ENCODE peak calls at places on chromosomes 13 and 19, in seven cellular contexts. One of them, this sample, is unnamed.

GRCh38 chr19:17394891-17395415 is 957 bp upstream of the CCDC194 start:
- DNase-seq in K562: peak
- DNase-seq in H1: peak
- DNase-seq in GM12892: no peak
- DNase-seq in HepG2: no peak
- DNase-seq in GM12878: no peak
- DNase-seq in SK-N-SH: peak
- DNase-seq in this sample: no peak

GRCh38 chr19:571127-571974 is 1.0 kb upstream of the BSG start:
- DNase-seq in GM12878: peak
- DNase-seq in GM12892: no peak
- DNase-seq in H1: no peak
- DNase-seq in HepG2: peak
- DNase-seq in SK-N-SH: no peak
- DNase-seq in K562: peak
- DNase-seq in this sample: no peak

GRCh38 chr19:55305491-55305890 is 19.6 kb downstream of the TMEM150B start:
- DNase-seq in K562: peak
- DNase-seq in GM12892: peak
- DNase-seq in H1: no peak
- DNase-seq in HepG2: no peak
- DNase-seq in GM12878: no peak
- DNase-seq in SK-N-SH: peak
- DNase-seq in this sample: peak

GRCh38 chr19:41447732-41448332 is 4.9 kb downstream of the ERICH4 start:
- DNase-seq in HepG2: no peak
- DNase-seq in GM12878: no peak
- DNase-seq in SK-N-SH: no peak
- DNase-seq in H1: no peak
- DNase-seq in K562: no peak
- DNase-seq in GM12892: no peak
- DNase-seq in this sample: no peak

GRCh38 chr13:100644328-100644727 is 30.3 kb downstream of the TMTC4 start:
- DNase-seq in GM12892: no peak
- DNase-seq in SK-N-SH: no peak
- DNase-seq in K562: no peak
- DNase-seq in HepG2: no peak
- DNase-seq in GM12878: no peak
- DNase-seq in H1: no peak
- DNase-seq in this sample: no peak

GRCh38 chr19:7857727-7858701 is 16.2 kb downstream of the PRR36 start:
- DNase-seq in GM12878: no peak
- DNase-seq in K562: peak
- DNase-seq in H1: no peak
- DNase-seq in SK-N-SH: no peak
- DNase-seq in GM12892: no peak
- DNase-seq in HepG2: no peak
- DNase-seq in this sample: no peak

GRCh38 chr19:35928507-35928906 is 7.7 kb upstream of the LRFN3 start:
- DNase-seq in K562: no peak
- DNase-seq in H1: no peak
- DNase-seq in GM12892: no peak
- DNase-seq in HepG2: no peak
- DNase-seq in SK-N-SH: no peak
- DNase-seq in GM12878: no peak
- DNase-seq in this sample: no peak

GRCh38 chr19:31546561-31546960 is 197.3 kb upstream of the TSHZ3 start:
- DNase-seq in GM12892: no peak
- DNase-seq in SK-N-SH: no peak
- DNase-seq in K562: no peak
- DNase-seq in HepG2: no peak
- DNase-seq in GM12878: no peak
- DNase-seq in H1: no peak
- DNase-seq in this sample: no peak

GRCh38 chr19:48878219-48879024 is 6.2 kb downstream of the PPP1R15A start:
- DNase-seq in K562: peak
- DNase-seq in GM12878: no peak
- DNase-seq in SK-N-SH: no peak
- DNase-seq in GM12892: no peak
- DNase-seq in H1: no peak
- DNase-seq in HepG2: no peak
- DNase-seq in this sample: no peak

GRCh38 chr19:30719991-30720329 is 347.8 kb downstream of the ZNF536 start:
- DNase-seq in GM12892: no peak
- DNase-seq in HepG2: no peak
- DNase-seq in K562: no peak
- DNase-seq in SK-N-SH: peak
- DNase-seq in H1: no peak
- DNase-seq in GM12878: no peak
- DNase-seq in this sample: no peak

GRCh38 chr19:12774588-12775555 is at the start of gene HOOK2:
- DNase-seq in K562: peak
- DNase-seq in GM12892: no peak
- DNase-seq in SK-N-SH: no peak
- DNase-seq in GM12878: no peak
- DNase-seq in HepG2: no peak
- DNase-seq in H1: no peak
- DNase-seq in this sample: no peak

GRCh38 chr19:35037716-35038622 is 3.6 kb upstream of the HPN start:
- DNase-seq in GM12878: peak
- DNase-seq in K562: no peak
- DNase-seq in H1: no peak
- DNase-seq in SK-N-SH: peak
- DNase-seq in GM12892: peak
- DNase-seq in HepG2: no peak
- DNase-seq in this sample: peak

GRCh38 chr13:31781064-31781463 is 41.7 kb downstream of the RXFP2 start:
- DNase-seq in HepG2: no peak
- DNase-seq in SK-N-SH: no peak
- DNase-seq in K562: no peak
- DNase-seq in H1: no peak
- DNase-seq in GM12892: no peak
- DNase-seq in GM12878: no peak
- DNase-seq in this sample: no peak

GRCh38 chr19:18274303-18274775 is at the start of gene IQCN:
- DNase-seq in K562: no peak
- DNase-seq in HepG2: peak
- DNase-seq in H1: no peak
- DNase-seq in GM12892: no peak
- DNase-seq in SK-N-SH: no peak
- DNase-seq in GM12878: no peak
- DNase-seq in this sample: no peak

GRCh38 chr13:48511621-48512232 is 21.2 kb downstream of the RCBTB2 start:
- DNase-seq in GM12892: no peak
- DNase-seq in K562: no peak
- DNase-seq in H1: no peak
- DNase-seq in GM12878: no peak
- DNase-seq in SK-N-SH: no peak
- DNase-seq in HepG2: no peak
- DNase-seq in this sample: no peak

GRCh38 chr13:85700909-85701308 is 98.3 kb downstream of the SLITRK6 start:
- DNase-seq in GM12878: no peak
- DNase-seq in SK-N-SH: no peak
- DNase-seq in K562: no peak
- DNase-seq in H1: no peak
- DNase-seq in HepG2: no peak
- DNase-seq in GM12892: no peak
- DNase-seq in this sample: no peak

GRCh38 chr19:31107096-31107495 is 242.1 kb downstream of the TSHZ3 start:
- DNase-seq in SK-N-SH: no peak
- DNase-seq in H1: no peak
- DNase-seq in GM12892: no peak
- DNase-seq in K562: no peak
- DNase-seq in HepG2: no peak
- DNase-seq in GM12878: no peak
- DNase-seq in this sample: no peak

GRCh38 chr19:55382522-55383054 is 1.5 kb downstream of the TMEM238 start:
- DNase-seq in GM12878: no peak
- DNase-seq in SK-N-SH: no peak
- DNase-seq in HepG2: no peak
- DNase-seq in K562: no peak
- DNase-seq in GM12892: no peak
- DNase-seq in H1: no peak
- DNase-seq in this sample: no peak

GRCh38 chr19:29086182-29086581 is 126.8 kb downstream of the UQCRFS1 start:
- DNase-seq in K562: no peak
- DNase-seq in SK-N-SH: no peak
- DNase-seq in GM12878: no peak
- DNase-seq in H1: no peak
- DNase-seq in GM12892: no peak
- DNase-seq in HepG2: peak
- DNase-seq in this sample: no peak

GRCh38 chr19:11148001-11148400 is 7.6 kb downstream of the SPC24 start:
- DNase-seq in GM12878: no peak
- DNase-seq in HepG2: no peak
- DNase-seq in GM12892: no peak
- DNase-seq in H1: no peak
- DNase-seq in K562: no peak
- DNase-seq in SK-N-SH: no peak
- DNase-seq in this sample: no peak

GRCh38 chr13:48320396-48320790 is 16.8 kb downstream of the RB1 start:
- DNase-seq in H1: no peak
- DNase-seq in HepG2: no peak
- DNase-seq in GM12878: no peak
- DNase-seq in GM12892: no peak
- DNase-seq in K562: no peak
- DNase-seq in SK-N-SH: no peak
- DNase-seq in this sample: no peak

GRCh38 chr13:102597029-102598015 is 536 bp downstream of the TPP2 start:
- DNase-seq in H1: no peak
- DNase-seq in HepG2: no peak
- DNase-seq in GM12878: no peak
- DNase-seq in GM12892: peak
- DNase-seq in K562: peak
- DNase-seq in SK-N-SH: peak
- DNase-seq in this sample: no peak

DNA sequence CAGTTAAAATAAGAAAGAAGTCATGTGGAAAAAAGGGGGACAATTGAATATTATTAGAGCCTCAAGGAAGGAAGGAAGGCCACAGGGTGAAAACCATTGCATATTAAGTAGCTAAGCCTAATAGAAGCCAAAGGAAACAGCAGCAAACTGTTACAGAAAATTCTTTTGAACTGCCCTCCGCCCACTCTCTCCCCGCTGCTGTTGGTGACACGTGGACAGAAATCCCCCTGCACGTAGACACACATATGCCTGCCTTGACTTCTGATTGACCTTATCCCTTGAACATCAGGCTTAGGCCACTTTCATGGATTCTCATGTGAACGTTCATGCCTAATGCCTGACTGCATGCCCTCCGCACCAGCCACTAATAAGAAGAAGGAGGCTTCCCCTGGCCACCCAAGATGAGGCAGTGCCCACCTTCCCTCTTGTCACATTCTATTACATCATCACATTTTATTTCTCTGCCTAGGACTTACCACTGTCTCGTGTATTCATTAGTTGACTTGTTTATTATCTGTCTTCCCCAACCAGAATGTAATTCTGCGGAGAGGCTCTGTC is 229.2 kb downstream of the KCNRG start:
- DNase-seq in HepG2: peak
- DNase-seq in SK-N-SH: no peak
- DNase-seq in H1: no peak
- DNase-seq in GM12892: no peak
- DNase-seq in K562: no peak
- DNase-seq in GM12878: no peak
- DNase-seq in this sample: no peak
- TF ChIP-seq TAF1 in HepG2: no peak
- TF ChIP-seq TAF1 in SK-N-SH: no peak
- TF ChIP-seq TAF1 in H1: no peak
- TF ChIP-seq TAF1 in GM12892: no peak
- TF ChIP-seq TAF1 in K562: no peak
- TF ChIP-seq TAF1 in GM12878: no peak
- TF ChIP-seq TAF1 in this sample: no peak

GRCh38 chr13:107376393-107377085 is 808.6 kb upstream of the ARGLU1 start:
- DNase-seq in K562: no peak
- DNase-seq in SK-N-SH: peak
- DNase-seq in GM12878: no peak
- DNase-seq in HepG2: no peak
- DNase-seq in H1: no peak
- DNase-seq in GM12892: no peak
- DNase-seq in this sample: no peak

GRCh38 chr13:107375701-107376350 is 807.9 kb upstream of the ARGLU1 start:
- DNase-seq in H1: no peak
- DNase-seq in SK-N-SH: no peak
- DNase-seq in HepG2: no peak
- DNase-seq in GM12878: no peak
- DNase-seq in GM12892: no peak
- DNase-seq in K562: no peak
- DNase-seq in this sample: no peak

GRCh38 chr13:107370036-107370785 is 802.3 kb upstream of the ARGLU1 start:
- DNase-seq in GM12892: no peak
- DNase-seq in HepG2: no peak
- DNase-seq in GM12878: no peak
- DNase-seq in SK-N-SH: no peak
- DNase-seq in K562: no peak
- DNase-seq in H1: no peak
- DNase-seq in this sample: no peak

GRCh38 chr13:107374038-107374437 is 806.1 kb upstream of the ARGLU1 start:
- DNase-seq in K562: no peak
- DNase-seq in GM12878: no peak
- DNase-seq in SK-N-SH: no peak
- DNase-seq in H1: no peak
- DNase-seq in GM12892: no peak
- DNase-seq in HepG2: no peak
- DNase-seq in this sample: no peak

GRCh38 chr13:107373551-107373950 is 805.6 kb upstream of the ARGLU1 start:
- DNase-seq in HepG2: no peak
- DNase-seq in GM12892: no peak
- DNase-seq in SK-N-SH: no peak
- DNase-seq in K562: no peak
- DNase-seq in H1: no peak
- DNase-seq in GM12878: no peak
- DNase-seq in this sample: no peak
- TF ChIP-seq TAF1 in HepG2: no peak
- TF ChIP-seq TAF1 in GM12892: no peak
- TF ChIP-seq TAF1 in SK-N-SH: no peak
- TF ChIP-seq TAF1 in K562: no peak
- TF ChIP-seq TAF1 in H1: no peak
- TF ChIP-seq TAF1 in GM12878: no peak
- TF ChIP-seq TAF1 in this sample: no peak

DNA sequence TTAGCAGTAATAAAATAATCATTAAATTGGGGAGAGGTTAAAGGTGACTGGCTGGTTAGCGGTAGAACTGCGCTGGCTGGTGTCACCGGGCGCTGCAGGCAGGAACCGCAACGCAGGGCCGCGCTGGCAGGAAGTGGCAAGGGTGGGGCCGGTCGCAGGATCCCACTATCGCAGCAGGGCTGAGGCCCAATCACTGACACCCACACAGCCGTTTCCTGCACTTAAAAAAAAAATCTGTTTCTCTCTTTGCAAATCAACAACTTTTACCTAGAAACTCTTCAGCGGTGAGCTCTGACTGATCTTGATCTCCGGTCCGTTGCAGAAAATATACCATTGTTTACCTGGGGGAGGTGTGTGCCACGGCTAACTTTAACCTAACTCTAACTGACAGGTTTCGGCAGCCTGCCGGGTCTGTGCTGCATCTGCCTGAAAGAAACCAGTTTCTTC is 46.9 kb downstream of the KLF2 start:
- DNase-seq in GM12892: peak
- DNase-seq in HepG2: no peak
- DNase-seq in H1: no peak
- DNase-seq in K562: peak
- DNase-seq in SK-N-SH: no peak
- DNase-seq in GM12878: peak
- DNase-seq in this sample: peak
- TF ChIP-seq TAF1 in GM12892: no peak
- TF ChIP-seq TAF1 in HepG2: no peak
- TF ChIP-seq TAF1 in H1: no peak
- TF ChIP-seq TAF1 in K562: no peak
- TF ChIP-seq TAF1 in SK-N-SH: no peak
- TF ChIP-seq TAF1 in GM12878: peak
- TF ChIP-seq TAF1 in this sample: no peak

GRCh38 chr19:33498391-33499000 is 23.1 kb downstream of the PEPD start:
- DNase-seq in SK-N-SH: no peak
- DNase-seq in K562: no peak
- DNase-seq in GM12878: no peak
- DNase-seq in H1: no peak
- DNase-seq in GM12892: no peak
- DNase-seq in HepG2: no peak
- DNase-seq in this sample: no peak
- TF ChIP-seq TAF1 in SK-N-SH: no peak
- TF ChIP-seq TAF1 in K562: no peak
- TF ChIP-seq TAF1 in GM12878: no peak
- TF ChIP-seq TAF1 in H1: no peak
- TF ChIP-seq TAF1 in GM12892: no peak
- TF ChIP-seq TAF1 in HepG2: no peak
- TF ChIP-seq TAF1 in this sample: no peak

This sample was measured in GM12891.